ENCODE peak calls at places on chromosome 17, in eight cellular contexts. One of them, this sample, is unnamed.

GRCh38 chr17:74529243-74529642 is 2.0 kb downstream of the CD300LB start:
- DNase-seq in sigmoid colon: peak; percentile 35
- DNase-seq in uterus: no peak
- DNase-seq in ovary: no peak
- DNase-seq in NB4: no peak
- DNase-seq in stomach: peak; percentile 19
- DNase-seq in H54: no peak
- DNase-seq in adrenal gland: no peak
- DNase-seq in this sample: no peak

GRCh38 chr17:8237175-8237574 is 10.7 kb downstream of the CTC1 start:
- DNase-seq in sigmoid colon: no peak
- DNase-seq in H54: no peak
- DNase-seq in ovary: no peak
- DNase-seq in uterus: no peak
- DNase-seq in adrenal gland: no peak
- DNase-seq in stomach: no peak
- DNase-seq in NB4: no peak
- DNase-seq in this sample: no peak

GRCh38 chr17:47946929-47947397 is 5.6 kb downstream of the PNPO start:
- DNase-seq in adrenal gland: peak; percentile 93
- DNase-seq in stomach: peak; percentile 92
- DNase-seq in ovary: peak; percentile 62
- DNase-seq in uterus: peak; percentile 41
- DNase-seq in sigmoid colon: no peak
- DNase-seq in H54: peak; percentile 94
- DNase-seq in NB4: peak; percentile 78
- DNase-seq in this sample: peak; percentile 44

GRCh38 chr17:82845163-82845807 is 5.5 kb upstream of the ZNF750 start:
- DNase-seq in uterus: peak; percentile 48
- DNase-seq in stomach: no peak
- DNase-seq in sigmoid colon: peak; percentile 70
- DNase-seq in NB4: no peak
- DNase-seq in H54: no peak
- DNase-seq in ovary: no peak
- DNase-seq in adrenal gland: peak; percentile 77
- DNase-seq in this sample: peak; percentile 84

GRCh38 chr17:67520282-67520906 is 143.3 kb downstream of the PITPNC1 start:
- DNase-seq in ovary: no peak
- DNase-seq in stomach: no peak
- DNase-seq in NB4: peak; percentile 79
- DNase-seq in adrenal gland: no peak
- DNase-seq in sigmoid colon: peak; percentile 87
- DNase-seq in uterus: peak; percentile 38
- DNase-seq in H54: no peak
- DNase-seq in this sample: no peak

GRCh38 chr17:19386276-19386863 is 620 bp downstream of the MFAP4 start:
- DNase-seq in H54: peak; percentile 94
- DNase-seq in stomach: peak; percentile 51
- DNase-seq in uterus: peak; percentile 91
- DNase-seq in sigmoid colon: peak; percentile 94
- DNase-seq in adrenal gland: peak; percentile 85
- DNase-seq in ovary: peak; percentile 79
- DNase-seq in NB4: peak; percentile 96
- DNase-seq in this sample: no peak

GRCh38 chr17:4786516-4786915 is 352 bp upstream of the VMO1 start:
- DNase-seq in stomach: no peak
- DNase-seq in sigmoid colon: no peak
- DNase-seq in NB4: no peak
- DNase-seq in adrenal gland: no peak
- DNase-seq in ovary: no peak
- DNase-seq in H54: no peak
- DNase-seq in uterus: no peak
- DNase-seq in this sample: no peak

GRCh38 chr17:8935194-8935593 is 30.3 kb downstream of the PIK3R5 start:
- DNase-seq in NB4: peak; percentile 51
- DNase-seq in ovary: no peak
- DNase-seq in adrenal gland: no peak
- DNase-seq in sigmoid colon: no peak
- DNase-seq in uterus: no peak
- DNase-seq in H54: no peak
- DNase-seq in stomach: no peak
- DNase-seq in this sample: no peak

GRCh38 chr17:63364387-63364786 is 81.7 kb downstream of the CYB561 start:
- DNase-seq in sigmoid colon: no peak
- DNase-seq in H54: no peak
- DNase-seq in uterus: no peak
- DNase-seq in stomach: no peak
- DNase-seq in ovary: no peak
- DNase-seq in adrenal gland: no peak
- DNase-seq in NB4: no peak
- DNase-seq in this sample: no peak

GRCh38 chr17:19019041-19019941 is 14.7 kb upstream of the FAM83G start:
- DNase-seq in stomach: no peak
- DNase-seq in sigmoid colon: no peak
- DNase-seq in adrenal gland: no peak
- DNase-seq in NB4: no peak
- DNase-seq in uterus: no peak
- DNase-seq in H54: no peak
- DNase-seq in ovary: no peak
- DNase-seq in this sample: peak; percentile 19

GRCh38 chr17:77571562-77571981 is 386.9 kb upstream of the TNRC6C start:
- DNase-seq in ovary: no peak
- DNase-seq in stomach: peak; percentile 32
- DNase-seq in NB4: peak; percentile 20
- DNase-seq in H54: no peak
- DNase-seq in uterus: no peak
- DNase-seq in adrenal gland: no peak
- DNase-seq in sigmoid colon: no peak
- DNase-seq in this sample: no peak
- TF ChIP-seq POLR2A in ovary: no peak
- TF ChIP-seq POLR2A in stomach: no peak
- TF ChIP-seq POLR2A in NB4: no peak
- TF ChIP-seq POLR2A in H54: no peak
- TF ChIP-seq POLR2A in uterus: no peak
- TF ChIP-seq POLR2A in adrenal gland: no peak
- TF ChIP-seq POLR2A in sigmoid colon: no peak
- TF ChIP-seq POLR2A in this sample: no peak

GRCh38 chr17:39922006-39922405 is 3.6 kb upstream of the GSDMB start:
- DNase-seq in ovary: no peak
- DNase-seq in H54: no peak
- DNase-seq in sigmoid colon: no peak
- DNase-seq in stomach: no peak
- DNase-seq in adrenal gland: no peak
- DNase-seq in uterus: no peak
- DNase-seq in NB4: no peak
- DNase-seq in this sample: no peak

GRCh38 chr17:39921323-39921722 is 2.9 kb upstream of the GSDMB start:
- DNase-seq in ovary: no peak
- DNase-seq in stomach: no peak
- DNase-seq in sigmoid colon: no peak
- DNase-seq in H54: no peak
- DNase-seq in NB4: peak; percentile 74
- DNase-seq in adrenal gland: no peak
- DNase-seq in uterus: no peak
- DNase-seq in this sample: no peak

GRCh38 chr17:39923230-39923629 is 4.2 kb downstream of the ORMDL3 start:
- DNase-seq in uterus: no peak
- DNase-seq in NB4: no peak
- DNase-seq in stomach: no peak
- DNase-seq in sigmoid colon: no peak
- DNase-seq in H54: no peak
- DNase-seq in adrenal gland: no peak
- DNase-seq in ovary: no peak
- DNase-seq in this sample: no peak

GRCh38 chr17:39919087-39919683 is 750 bp upstream of the GSDMB start:
- DNase-seq in NB4: no peak
- DNase-seq in ovary: no peak
- DNase-seq in adrenal gland: no peak
- DNase-seq in H54: no peak
- DNase-seq in stomach: no peak
- DNase-seq in uterus: no peak
- DNase-seq in sigmoid colon: no peak
- DNase-seq in this sample: no peak

GRCh38 chr17:39920218-39921210 is 2.1 kb upstream of the GSDMB start:
- DNase-seq in stomach: no peak
- DNase-seq in adrenal gland: no peak
- DNase-seq in NB4: peak; percentile 39
- DNase-seq in ovary: no peak
- DNase-seq in sigmoid colon: no peak
- DNase-seq in H54: no peak
- DNase-seq in uterus: no peak
- DNase-seq in this sample: no peak
- TF ChIP-seq POLR2A in stomach: no peak
- TF ChIP-seq POLR2A in adrenal gland: no peak
- TF ChIP-seq POLR2A in NB4: no peak
- TF ChIP-seq POLR2A in ovary: no peak
- TF ChIP-seq POLR2A in sigmoid colon: no peak
- TF ChIP-seq POLR2A in H54: no peak
- TF ChIP-seq POLR2A in uterus: no peak
- TF ChIP-seq POLR2A in this sample: no peak

GRCh38 chr17:72501404-72502110 is 380.7 kb downstream of the SOX9 start:
- DNase-seq in NB4: no peak
- DNase-seq in ovary: no peak
- DNase-seq in stomach: peak; percentile 90
- DNase-seq in adrenal gland: no peak
- DNase-seq in sigmoid colon: no peak
- DNase-seq in uterus: no peak
- DNase-seq in H54: no peak
- DNase-seq in this sample: no peak
- TF ChIP-seq POLR2A in NB4: no peak
- TF ChIP-seq POLR2A in ovary: no peak
- TF ChIP-seq POLR2A in stomach: no peak
- TF ChIP-seq POLR2A in adrenal gland: no peak
- TF ChIP-seq POLR2A in sigmoid colon: no peak
- TF ChIP-seq POLR2A in uterus: no peak
- TF ChIP-seq POLR2A in H54: no peak
- TF ChIP-seq POLR2A in this sample: no peak

GRCh38 chr17:45156242-45156641 is 5.4 kb upstream of the HEXIM2 start:
- DNase-seq in ovary: no peak
- DNase-seq in adrenal gland: no peak
- DNase-seq in uterus: no peak
- DNase-seq in H54: no peak
- DNase-seq in sigmoid colon: no peak
- DNase-seq in NB4: no peak
- DNase-seq in stomach: no peak
- DNase-seq in this sample: no peak

GRCh38 chr17:45155029-45155428 is 6.6 kb upstream of the HEXIM2 start:
- DNase-seq in uterus: no peak
- DNase-seq in adrenal gland: no peak
- DNase-seq in stomach: no peak
- DNase-seq in H54: no peak
- DNase-seq in ovary: no peak
- DNase-seq in sigmoid colon: no peak
- DNase-seq in NB4: no peak
- DNase-seq in this sample: no peak

GRCh38 chr17:45160505-45161287 is 979 bp upstream of the HEXIM2 start:
- DNase-seq in NB4: peak; percentile 85
- DNase-seq in ovary: peak; percentile 74
- DNase-seq in uterus: peak; percentile 74
- DNase-seq in stomach: peak; percentile 58
- DNase-seq in sigmoid colon: peak; percentile 85
- DNase-seq in adrenal gland: peak; percentile 71
- DNase-seq in H54: no peak
- DNase-seq in this sample: peak; percentile 81

GRCh38 chr17:45150911-45151809 is 2.9 kb downstream of the HEXIM1 start:
- DNase-seq in ovary: no peak
- DNase-seq in sigmoid colon: no peak
- DNase-seq in H54: no peak
- DNase-seq in uterus: no peak
- DNase-seq in adrenal gland: peak; percentile 9
- DNase-seq in NB4: peak; percentile 51
- DNase-seq in stomach: no peak
- DNase-seq in this sample: no peak

GRCh38 chr17:45155483-45155882 is 6.2 kb upstream of the HEXIM2 start:
- DNase-seq in H54: no peak
- DNase-seq in uterus: no peak
- DNase-seq in ovary: no peak
- DNase-seq in stomach: no peak
- DNase-seq in NB4: peak; percentile 26
- DNase-seq in sigmoid colon: no peak
- DNase-seq in adrenal gland: no peak
- DNase-seq in this sample: no peak
- TF ChIP-seq POLR2A in H54: no peak
- TF ChIP-seq POLR2A in uterus: no peak
- TF ChIP-seq POLR2A in ovary: no peak
- TF ChIP-seq POLR2A in stomach: no peak
- TF ChIP-seq POLR2A in NB4: no peak
- TF ChIP-seq POLR2A in sigmoid colon: no peak
- TF ChIP-seq POLR2A in adrenal gland: no peak
- TF ChIP-seq POLR2A in this sample: no peak

GRCh38 chr17:57407287-57408063 is 151.2 kb downstream of the MSI2 start:
- DNase-seq in stomach: peak; percentile 29
- DNase-seq in adrenal gland: no peak
- DNase-seq in ovary: no peak
- DNase-seq in NB4: no peak
- DNase-seq in uterus: no peak
- DNase-seq in sigmoid colon: no peak
- DNase-seq in H54: no peak
- DNase-seq in this sample: no peak
- TF ChIP-seq POLR2A in stomach: no peak
- TF ChIP-seq POLR2A in adrenal gland: no peak
- TF ChIP-seq POLR2A in ovary: no peak
- TF ChIP-seq POLR2A in NB4: no peak
- TF ChIP-seq POLR2A in uterus: no peak
- TF ChIP-seq POLR2A in sigmoid colon: no peak
- TF ChIP-seq POLR2A in H54: no peak
- TF ChIP-seq POLR2A in this sample: no peak

GRCh38 chr17:43839670-43840101 is 6.7 kb upstream of the MPP3 start:
- DNase-seq in uterus: no peak
- DNase-seq in ovary: no peak
- DNase-seq in H54: no peak
- DNase-seq in stomach: peak; percentile 74
- DNase-seq in NB4: no peak
- DNase-seq in adrenal gland: no peak
- DNase-seq in sigmoid colon: no peak
- DNase-seq in this sample: peak; percentile 33
- TF ChIP-seq POLR2A in uterus: no peak
- TF ChIP-seq POLR2A in ovary: no peak
- TF ChIP-seq POLR2A in H54: no peak
- TF ChIP-seq POLR2A in stomach: no peak
- TF ChIP-seq POLR2A in NB4: no peak
- TF ChIP-seq POLR2A in adrenal gland: no peak
- TF ChIP-seq POLR2A in sigmoid colon: no peak
- TF ChIP-seq POLR2A in this sample: no peak

DNA sequence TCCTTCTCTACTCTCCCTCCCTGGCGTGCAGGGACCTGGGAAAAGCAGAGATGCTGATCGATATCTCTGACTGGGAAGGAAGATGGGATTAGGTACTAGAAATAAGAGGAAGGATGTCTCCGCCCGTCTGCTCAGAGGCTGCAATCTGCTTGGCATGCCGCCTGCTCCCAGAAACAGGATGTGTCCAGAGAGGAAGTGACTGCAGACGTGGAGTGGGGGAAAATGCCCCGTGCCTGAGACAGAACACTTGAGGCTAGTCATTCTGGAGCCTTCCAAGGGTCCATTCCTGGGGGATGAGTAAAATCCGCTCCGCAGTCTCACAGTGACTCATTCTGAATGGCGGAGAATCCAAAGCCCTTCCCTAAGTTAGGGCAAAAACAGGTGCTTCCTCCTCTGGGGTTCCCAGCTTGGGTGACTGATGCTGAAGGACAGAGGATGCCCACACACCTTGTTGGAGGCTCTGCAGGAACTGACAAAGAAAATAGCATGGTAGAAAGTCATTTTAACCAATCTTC is 45.0 kb upstream of the SMURF2 start:
- DNase-seq in adrenal gland: peak; percentile 94
- DNase-seq in H54: peak; percentile 75
- DNase-seq in uterus: peak; percentile 87
- DNase-seq in NB4: peak; percentile 43
- DNase-seq in stomach: peak; percentile 77
- DNase-seq in ovary: peak; percentile 74
- DNase-seq in sigmoid colon: peak; percentile 96
- DNase-seq in this sample: peak; percentile 92
- TF ChIP-seq POLR2A in adrenal gland: no peak
- TF ChIP-seq POLR2A in H54: peak; percentile 19
- TF ChIP-seq POLR2A in uterus: no peak
- TF ChIP-seq POLR2A in NB4: no peak
- TF ChIP-seq POLR2A in stomach: no peak
- TF ChIP-seq POLR2A in ovary: no peak
- TF ChIP-seq POLR2A in sigmoid colon: no peak
- TF ChIP-seq POLR2A in this sample: no peak

This sample was measured in heart left ventricle.